ENCODE peak calls at places on chromosomes 13 and 19, in five cellular contexts. X, D, E, K and F are unnamed samples.

GRCh38 chr19:28553005-28553404 is 659.9 kb downstream of the UQCRFS1 start:
- DNase-seq in X (peak), D (no peak), E (no peak), K (no peak), F (no peak)

GRCh38 chr13:67140006-67140405 is 90.1 kb downstream of the PCDH9 start:
- DNase-seq in X (no peak), D (no peak), E (no peak), K (no peak), F (no peak)

GRCh38 chr19:31533114-31533513 is 183.9 kb upstream of the TSHZ3 start:
- DNase-seq in X (no peak), D (no peak), E (no peak), K (no peak), F (no peak)

GRCh38 chr19:11196406-11197287 is 698 bp downstream of the KANK2 start:
- DNase-seq in X (peak), D (no peak), E (no peak), K (peak), F (no peak)

GRCh38 chr13:59771272-59771671 is 392.5 kb downstream of the DIAPH3 start:
- DNase-seq in X (peak), D (peak), E (no peak), K (peak), F (no peak)

GRCh38 chr13:79937311-79938243 is 403.3 kb downstream of the SPRY2 start:
- DNase-seq in X (no peak), D (no peak), E (no peak), K (no peak), F (no peak)

GRCh38 chr13:84243340-84243739 is 361.1 kb upstream of the SLITRK1 start:
- DNase-seq in X (no peak), D (no peak), E (no peak), K (no peak), F (no peak)

GRCh38 chr13:35892837-35893814 is 238.1 kb downstream of the DCLK1 start:
- DNase-seq in X (no peak), D (no peak), E (no peak), K (no peak), F (no peak)

GRCh38 chr19:44943801-44944249 is 1.8 kb downstream of the APOC4 start:
- DNase-seq in X (peak), D (no peak), E (no peak), K (no peak), F (peak)

GRCh38 chr13:33678906-33679657 is 138.9 kb upstream of the RFC3 start:
- DNase-seq in X (peak), D (peak), E (no peak), K (no peak), F (peak)

GRCh38 chr13:70203661-70204229 is 95.5 kb upstream of the KLHL1 start:
- DNase-seq in X (no peak), D (peak), E (no peak), K (no peak), F (no peak)

GRCh38 chr19:42130254-42130573 is 2.0 kb downstream of the POU2F2 start:
- DNase-seq in X (no peak), D (no peak), E (no peak), K (no peak), F (no peak)

GRCh38 chr13:75550159-75550567 is 572 bp downstream of the UCHL3 start:
- DNase-seq in X (peak), D (peak), E (no peak), K (peak), F (no peak)

GRCh38 chr19:1070931-1071791 is 4.2 kb downstream of the ARHGAP45 start:
- DNase-seq in X (no peak), D (no peak), E (no peak), K (peak), F (no peak)

GRCh38 chr19:48510421-48511268 is 990 bp downstream of the LMTK3 start:
- DNase-seq in X (peak), D (no peak), E (no peak), K (peak), F (peak)

GRCh38 chr19:46955813-46956371 is 63.7 kb upstream of the NPAS1 start:
- DNase-seq in X (no peak), D (no peak), E (no peak), K (no peak), F (no peak)

GRCh38 chr13:104318121-104318520 is 1251.9 kb upstream of the SLC10A2 start:
- DNase-seq in X (no peak), D (no peak), E (no peak), K (peak), F (no peak)

GRCh38 chr13:106919638-106920037 is 351.7 kb upstream of the ARGLU1 start:
- DNase-seq in X (no peak), D (no peak), E (no peak), K (no peak), F (no peak)

GRCh38 chr19:35135389-35135909 is 590 bp upstream of the LGI4 start:
- DNase-seq in X (peak), D (peak), E (no peak), K (peak), F (peak)

GRCh38 chr19:34556500-34556899 is 74.9 kb downstream of the WTIP start:
- DNase-seq in X (peak), D (peak), E (no peak), K (no peak), F (no peak)

GRCh38 chr19:50292216-50292827 is 36.9 kb downstream of the KCNC3 start:
- DNase-seq in X (no peak), D (no peak), E (no peak), K (no peak), F (no peak)

GRCh38 chr19:47377801-47378200 is 28.7 kb downstream of the DHX34 start:
- DNase-seq in X (no peak), D (no peak), E (no peak), K (no peak), F (no peak)

GRCh38 chr13:98445340-98446233 is 131.3 kb downstream of the STK24 start:
- DNase-seq in X (peak), D (peak), E (peak), K (peak), F (peak)

GRCh38 chr13:110915874-110916670 is 1.2 kb upstream of the ANKRD10 start:
- DNase-seq in X (no peak), D (peak), E (no peak), K (no peak), F (no peak)

GRCh38 chr19:43634068-43634467 is 5.6 kb downstream of the CADM4 start:
- DNase-seq in X (no peak), D (no peak), E (no peak), K (no peak), F (no peak)

GRCh38 chr13:98289339-98289935 is 112.4 kb upstream of the RNF113B start:
- DNase-seq in X (no peak), D (no peak), E (no peak), K (no peak), F (no peak)

GRCh38 chr13:39037410-39037879 is 444 bp downstream of the PROSER1 start:
- DNase-seq in X (no peak), D (no peak), E (no peak), K (no peak), F (no peak)

GRCh38 chr13:114151565-114152284 is 19.3 kb upstream of the RASA3 start:
- DNase-seq in X (peak), D (no peak), E (no peak), K (no peak), F (no peak)

DNA sequence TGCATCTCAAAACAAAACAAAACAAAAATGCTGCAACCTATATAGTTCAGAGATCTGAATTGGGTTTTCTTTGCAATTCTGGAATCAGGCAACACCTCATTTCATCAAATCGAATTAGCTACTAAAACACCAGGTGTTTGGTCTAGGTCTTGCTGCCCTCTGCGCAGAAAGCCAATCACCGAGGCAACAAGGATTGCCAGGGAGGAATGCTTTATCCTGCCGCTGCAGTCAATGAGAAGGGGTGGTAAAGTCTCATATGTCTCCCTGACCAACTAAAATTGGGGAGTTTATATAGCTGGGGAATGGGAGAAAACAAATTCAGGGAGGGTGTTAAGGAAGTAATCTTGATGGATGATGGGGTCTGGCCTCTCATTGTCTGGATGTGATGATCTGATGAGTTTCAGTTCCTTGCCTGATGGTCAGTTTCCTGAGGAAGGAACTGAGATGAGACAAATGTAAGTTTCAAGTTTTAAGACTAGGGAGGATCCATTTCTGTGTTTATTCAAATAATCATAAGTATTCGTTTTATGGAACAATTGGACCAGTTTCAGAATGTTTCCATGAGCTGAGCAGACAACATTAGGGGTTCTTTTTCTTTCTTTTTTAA is 5.0 kb upstream of the YJU2 start:
- DNase-seq in X (no peak), D (no peak), E (no peak), K (no peak), F (no peak)
- TF ChIP-seq TAF1 in X (no peak), D (no peak), E (no peak), K (no peak), F (no peak)

GRCh38 chr19:7468840-7469239 is 20.0 kb downstream of the PEX11G start:
- DNase-seq in X (no peak), D (no peak), E (no peak), K (no peak), F (no peak)
- TF ChIP-seq TAF1 in X (no peak), D (no peak), E (no peak), K (no peak), F (no peak)

GRCh38 chr19:6274756-6275155 is 5.0 kb downstream of the MLLT1 start:
- DNase-seq in X (no peak), D (no peak), E (no peak), K (peak), F (no peak)

GRCh38 chr19:6275170-6275744 is 4.5 kb downstream of the MLLT1 start:
- DNase-seq in X (no peak), D (no peak), E (no peak), K (no peak), F (no peak)

GRCh38 chr19:6272411-6272791 is 7.4 kb downstream of the MLLT1 start:
- DNase-seq in X (peak), D (no peak), E (no peak), K (peak), F (no peak)

GRCh38 chr19:6272913-6273600 is 6.7 kb downstream of the MLLT1 start:
- DNase-seq in X (no peak), D (no peak), E (no peak), K (no peak), F (no peak)

GRCh38 chr19:6273701-6274601 is 5.8 kb downstream of the MLLT1 start:
- DNase-seq in X (peak), D (peak), E (no peak), K (peak), F (no peak)
- TF ChIP-seq TAF1 in X (no peak), D (no peak), E (no peak), K (no peak), F (no peak)

GRCh38 chr13:108083056-108083455 is 132.3 kb downstream of the LIG4 start:
- DNase-seq in X (no peak), D (no peak), E (no peak), K (no peak), F (no peak)

GRCh38 chr13:108084840-108085239 is 130.5 kb downstream of the LIG4 start:
- DNase-seq in X (no peak), D (no peak), E (no peak), K (no peak), F (no peak)

GRCh38 chr13:108082481-108082880 is 132.9 kb downstream of the LIG4 start:
- DNase-seq in X (no peak), D (no peak), E (no peak), K (no peak), F (no peak)

GRCh38 chr13:108086678-108087077 is 128.7 kb downstream of the LIG4 start:
- DNase-seq in X (no peak), D (no peak), E (no peak), K (no peak), F (no peak)

GRCh38 chr13:108087813-108088212 is 127.5 kb downstream of the LIG4 start:
- DNase-seq in X (no peak), D (no peak), E (no peak), K (no peak), F (no peak)
- TF ChIP-seq TAF1 in X (no peak), D (no peak), E (no peak), K (no peak), F (no peak)

GRCh38 chr19:38667552-38668205 is 20.2 kb downstream of the ACTN4 start:
- DNase-seq in X (no peak), D (no peak), E (no peak), K (no peak), F (no peak)
- TF ChIP-seq TAF1 in X (no peak), D (no peak), E (no peak), K (no peak), F (no peak)